ENCODE peak calls at places on chromosomes 7 and 10, in five cellular contexts. R is LoVo, M is NCI-H510A treated with DMSO at 0.1 percent for 48 hours, Y is cardiac fibroblast, N is epithelial cell of prostate. D is an unnamed sample.

GRCh38 chr10:77455538-77455937 is 182.1 kb downstream of the KCNMA1 start:
- DNase-seq in R (no peak), M (no peak), Y (peak), N (no peak), D (no peak)

GRCh38 chr10:62348029-62348428 is 26.1 kb upstream of the ZNF365 start:
- DNase-seq in R (no peak), M (no peak), Y (peak), N (no peak), D (no peak)

GRCh38 chr10:7275761-7276440 is 134.9 kb downstream of the SFMBT2 start:
- DNase-seq in R (no peak), M (no peak), Y (no peak), N (no peak), D (no peak)

GRCh38 chr7:131522325-131522920 is 34.0 kb downstream of the PODXL start:
- DNase-seq in R (peak), M (no peak), Y (no peak), N (no peak), D (peak)

GRCh38 chr10:58189269-58189668 is 78.4 kb downstream of the IPMK start:
- DNase-seq in R (no peak), M (peak), Y (peak), N (peak), D (no peak)

GRCh38 chr10:51117053-51117660 is 42.9 kb downstream of the PRKG1 start:
- DNase-seq in R (no peak), M (no peak), Y (peak), N (no peak), D (no peak)

GRCh38 chr10:44972874-44973306 is 5.7 kb downstream of the DEPP1 start:
- DNase-seq in R (no peak), M (no peak), Y (no peak), N (no peak), D (no peak)

GRCh38 chr7:136086712-136087111 is 109.6 kb upstream of the MTPN start:
- DNase-seq in R (peak), M (no peak), Y (peak), N (peak), D (peak)

GRCh38 chr7:35026154-35026553 is 11.1 kb downstream of the DPY19L1 start:
- DNase-seq in R (no peak), M (no peak), Y (peak), N (peak), D (no peak)

GRCh38 chr7:130379551-130380120 is 658 bp upstream of the CPA1 start:
- DNase-seq in R (no peak), M (no peak), Y (no peak), N (no peak), D (no peak)

GRCh38 chr10:51397695-51398094 is 301.7 kb downstream of the CSTF2T start:
- DNase-seq in R (peak), M (no peak), Y (peak), N (peak), D (no peak)

GRCh38 chr10:101001225-101002035 is 1.8 kb downstream of the LZTS2 start:
- DNase-seq in R (no peak), M (peak), Y (peak), N (no peak), D (no peak)

GRCh38 chr10:123526356-123527079 is 139.6 kb upstream of the GPR26 start:
- DNase-seq in R (no peak), M (no peak), Y (no peak), N (no peak), D (no peak)

GRCh38 chr7:92644406-92645113 is 54.4 kb upstream of the FAM133B start:
- DNase-seq in R (no peak), M (no peak), Y (peak), N (no peak), D (no peak)

GRCh38 chr10:19941206-19941880 is 125.1 kb downstream of the PLXDC2 start:
- DNase-seq in R (no peak), M (no peak), Y (no peak), N (no peak), D (no peak)

GRCh38 chr7:114502454-114503254 is 88.0 kb downstream of the FOXP2 start:
- DNase-seq in R (peak), M (peak), Y (no peak), N (no peak), D (peak)

GRCh38 chr7:17021205-17021604 is 139.4 kb upstream of the AGR3 start:
- DNase-seq in R (no peak), M (no peak), Y (peak), N (peak), D (no peak)

GRCh38 chr7:37832194-37832593 is 16.2 kb upstream of the NME8 start:
- DNase-seq in R (peak), M (no peak), Y (peak), N (no peak), D (no peak)

GRCh38 chr7:90455163-90456030 is 14.0 kb upstream of the PTTG1IP2 start:
- DNase-seq in R (peak), M (peak), Y (peak), N (no peak), D (peak)

GRCh38 chr7:32066441-32066840 is 3.8 kb downstream of the PDE1C start:
- DNase-seq in R (no peak), M (no peak), Y (no peak), N (no peak), D (no peak)

GRCh38 chr7:32299133-32299702 is 191.0 kb downstream of the LSM5 start:
- DNase-seq in R (no peak), M (no peak), Y (peak), N (no peak), D (no peak)

GRCh38 chr10:77643795-77644468 is 6.3 kb upstream of the KCNMA1 start:
- DNase-seq in R (peak), M (peak), Y (peak), N (no peak), D (peak)

GRCh38 chr7:17118412-17118811 is 180.0 kb upstream of the AHR start:
- DNase-seq in R (no peak), M (no peak), Y (no peak), N (no peak), D (no peak)

GRCh38 chr7:2824026-2824677 is 20.0 kb downstream of the GNA12 start:
- DNase-seq in R (no peak), M (no peak), Y (no peak), N (no peak), D (no peak)

GRCh38 chr7:81625311-81625651 is 144.6 kb downstream of the HGF start:
- DNase-seq in R (no peak), M (no peak), Y (no peak), N (no peak), D (no peak)

GRCh38 chr10:35056133-35056532 is 34.0 kb downstream of the CUL2 start:
- DNase-seq in R (no peak), M (no peak), Y (no peak), N (no peak), D (no peak)

GRCh38 chr10:60778978-60779668 is 845 bp downstream of the CDK1 start:
- DNase-seq in R (no peak), M (no peak), Y (no peak), N (no peak), D (no peak)

GRCh38 chr7:37186753-37187152 is 261.9 kb downstream of the ELMO1 start:
- DNase-seq in R (no peak), M (no peak), Y (no peak), N (no peak), D (no peak)

GRCh38 chr7:6385110-6385792 is 62.5 kb downstream of the DAGLB start:
- DNase-seq in R (peak), M (no peak), Y (peak), N (peak), D (peak)